ENCODE peak calls at places on chromosomes 16 and 17, in seven cellular contexts. H is astrocyte of the spinal cord, L is ascending aorta, J is breast epithelium, Q is sigmoid colon, Z is AG04450, G is WERI-Rb-1. D is an unnamed sample.

GRCh38 chr16:67389911-67390815 is 3.1 kb downstream of the TPPP3 start:
- DNase-seq in H (no peak), L (peak), J (no peak), Q (peak), Z (no peak), G (no peak), D (no peak)

GRCh38 chr17:63423251-63423950 is 22.7 kb downstream of the CYB561 start:
- DNase-seq in H (no peak), L (no peak), J (no peak), Q (no peak), Z (no peak), G (no peak), D (no peak)

GRCh38 chr17:56786989-56787482 is 46.7 kb downstream of the C17orf67 start:
- DNase-seq in H (peak), L (no peak), J (peak), Q (no peak), Z (peak), G (no peak), D (no peak)

GRCh38 chr17:59830846-59831486 is 61.8 kb downstream of the TUBD1 start:
- DNase-seq in H (peak), L (no peak), J (no peak), Q (no peak), Z (no peak), G (no peak), D (no peak)

GRCh38 chr17:72171703-72172670 is 51.2 kb downstream of the SOX9 start:
- DNase-seq in H (no peak), L (no peak), J (no peak), Q (no peak), Z (no peak), G (no peak), D (no peak)

GRCh38 chr16:894136-894535 is 76.6 kb downstream of the LMF1 start:
- DNase-seq in H (no peak), L (no peak), J (no peak), Q (no peak), Z (no peak), G (no peak), D (no peak)

GRCh38 chr16:13014516-13014915 is 113.1 kb downstream of the SHISA9 start:
- DNase-seq in H (no peak), L (no peak), J (no peak), Q (no peak), Z (no peak), G (no peak), D (no peak)

GRCh38 chr17:57515662-57516211 is 229.4 kb downstream of the CCDC182 start:
- DNase-seq in H (no peak), L (no peak), J (no peak), Q (no peak), Z (no peak), G (no peak), D (no peak)

GRCh38 chr16:6605490-6605889 is 727.2 kb upstream of the RBFOX1 start:
- DNase-seq in H (no peak), L (no peak), J (no peak), Q (no peak), Z (no peak), G (no peak), D (no peak)

GRCh38 chr17:7018331-7018964 is 4.4 kb upstream of the BCL6B start:
- DNase-seq in H (no peak), L (no peak), J (peak), Q (peak), Z (no peak), G (no peak), D (no peak)

GRCh38 chr17:9204623-9205329 is 183.5 kb downstream of the NTN1 start:
- DNase-seq in H (no peak), L (no peak), J (no peak), Q (no peak), Z (no peak), G (no peak), D (no peak)

GRCh38 chr17:7579001-7579838 is at the start of gene CD68:
- DNase-seq in H (peak), L (peak), J (peak), Q (peak), Z (peak), G (no peak), D (peak)

GRCh38 chr16:23410176-23410575 is 42.8 kb downstream of the COG7 start:
- DNase-seq in H (peak), L (no peak), J (peak), Q (no peak), Z (no peak), G (no peak), D (no peak)

GRCh38 chr17:6868579-6868978 is 37.0 kb upstream of the TEKT1 start:
- DNase-seq in H (no peak), L (no peak), J (no peak), Q (no peak), Z (no peak), G (no peak), D (no peak)

GRCh38 chr16:50161950-50162349 is 8.8 kb downstream of the TENT4B start:
- DNase-seq in H (no peak), L (no peak), J (no peak), Q (no peak), Z (no peak), G (no peak), D (no peak)

GRCh38 chr17:5607946-5608345 is 23.6 kb upstream of the NLRP1 start:
- DNase-seq in H (no peak), L (no peak), J (no peak), Q (no peak), Z (no peak), G (no peak), D (no peak)
- TF ChIP-seq CTCF in H (no peak), L (no peak), J (no peak), Q (no peak), Z (no peak), G (no peak), D (no peak)

GRCh38 chr16:85504242-85504641 is 108.9 kb upstream of the GSE1 start:
- DNase-seq in H (no peak), L (no peak), J (no peak), Q (no peak), Z (no peak), G (no peak), D (no peak)
- TF ChIP-seq CTCF in H (no peak), L (no peak), J (no peak), Q (no peak), Z (no peak), G (no peak), D (no peak)

GRCh38 chr16:71893888-71894228 is 1.5 kb upstream of the IST1 start:
- DNase-seq in H (no peak), L (no peak), J (no peak), Q (no peak), Z (no peak), G (no peak), D (no peak)

GRCh38 chr16:71894229-71894920 is 956 bp upstream of the IST1 start:
- DNase-seq in H (peak), L (no peak), J (peak), Q (peak), Z (no peak), G (peak), D (peak)

GRCh38 chr16:71895679-71896385 is 501 bp downstream of the IST1 start:
- DNase-seq in H (peak), L (no peak), J (peak), Q (peak), Z (no peak), G (no peak), D (no peak)

GRCh38 chr16:71896688-71897368 is 1.5 kb downstream of the IST1 start:
- DNase-seq in H (no peak), L (no peak), J (no peak), Q (no peak), Z (no peak), G (no peak), D (no peak)

GRCh38 chr16:71894921-71895678 is at the start of gene IST1:
- DNase-seq in H (peak), L (peak), J (peak), Q (peak), Z (peak), G (peak), D (peak)
- TF ChIP-seq CTCF in H (no peak), L (no peak), J (no peak), Q (no peak), Z (no peak), G (no peak), D (no peak)

DNA sequence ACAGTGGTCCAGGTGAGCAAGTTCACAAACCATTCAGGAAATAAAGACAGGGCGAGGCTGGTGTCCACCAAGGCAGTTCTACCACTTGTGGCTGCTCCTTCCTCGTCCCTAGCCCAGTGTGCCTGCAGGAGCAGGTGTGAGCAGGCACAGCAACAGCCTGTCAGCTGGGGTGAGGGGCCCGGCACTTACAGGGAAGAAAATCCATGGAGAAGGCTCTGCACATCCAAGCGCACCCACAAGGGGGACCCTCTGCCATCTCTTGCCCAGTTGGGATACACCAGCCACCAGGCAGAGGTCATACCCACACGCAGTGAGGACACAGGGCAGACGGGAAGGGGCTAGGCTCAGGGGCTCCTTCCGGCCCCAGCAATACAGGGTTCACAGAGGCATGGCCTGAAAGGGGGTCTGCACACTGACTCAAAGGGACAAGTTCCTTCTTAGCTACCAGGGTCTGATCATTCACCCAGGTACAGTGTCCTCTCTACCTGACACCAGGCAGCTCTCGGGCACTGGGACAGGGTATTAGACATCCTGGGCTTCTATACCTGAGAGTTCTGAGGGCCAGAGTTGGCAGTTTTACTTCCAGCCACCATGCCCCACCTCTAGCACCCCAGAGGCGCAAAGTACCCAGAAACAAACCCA is 27.0 kb downstream of the CDIP1 start:
- DNase-seq in H (peak), L (no peak), J (no peak), Q (no peak), Z (no peak), G (peak), D (peak)
- TF ChIP-seq CTCF in H (peak), L (peak), J (peak), Q (peak), Z (peak), G (peak), D (peak)

GRCh38 chr17:75875940-75876189 is 2.5 kb downstream of the TRIM47 start:
- DNase-seq in H (no peak), L (no peak), J (peak), Q (peak), Z (no peak), G (no peak), D (no peak)

GRCh38 chr17:75876938-75877751 is 1.2 kb downstream of the TRIM47 start:
- DNase-seq in H (peak), L (peak), J (peak), Q (peak), Z (peak), G (peak), D (peak)

GRCh38 chr17:75875182-75875939 is 3.0 kb downstream of the TRIM47 start:
- DNase-seq in H (no peak), L (no peak), J (no peak), Q (peak), Z (no peak), G (no peak), D (no peak)

GRCh38 chr17:75877752-75878173 is 618 bp downstream of the TRIM47 start:
- DNase-seq in H (peak), L (no peak), J (peak), Q (peak), Z (no peak), G (peak), D (peak)

DNA sequence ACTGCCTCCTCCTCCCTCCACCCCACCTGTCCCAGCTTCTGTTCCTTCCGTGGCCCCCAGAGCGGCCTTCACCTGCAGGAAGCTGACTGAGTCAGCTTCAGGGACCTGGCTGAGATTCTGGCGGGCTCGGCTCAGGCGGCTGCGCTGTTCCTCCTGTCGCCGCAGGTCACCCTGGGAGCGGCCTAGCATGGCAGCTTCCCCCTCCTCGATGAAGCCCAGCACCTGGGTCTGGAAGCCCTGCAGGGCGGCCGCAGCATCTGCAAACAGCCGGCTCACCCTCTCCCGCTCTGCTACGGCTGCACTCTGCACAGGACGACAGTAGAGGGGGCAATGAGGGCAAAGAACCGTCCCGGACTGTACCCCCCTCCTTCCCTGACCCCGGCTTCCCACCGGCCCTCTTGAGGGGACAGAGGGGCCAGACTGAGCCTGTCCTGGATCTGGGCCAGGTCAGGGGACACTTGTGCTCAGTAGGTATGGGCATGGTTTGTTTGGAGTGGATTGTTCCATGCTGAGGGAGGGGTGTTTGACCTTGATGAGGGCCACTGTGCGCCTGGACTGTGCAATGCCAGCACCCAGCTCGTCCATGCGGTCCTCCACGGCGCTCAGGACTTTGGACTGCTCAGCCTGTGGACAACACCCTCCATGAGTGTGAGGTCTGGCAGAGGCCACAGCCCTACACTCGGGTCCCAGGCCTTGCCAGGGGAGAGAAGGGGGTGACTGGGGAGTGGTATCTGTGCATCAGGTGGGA is 2.0 kb downstream of the TRIM47 start:
- DNase-seq in H (no peak), L (no peak), J (no peak), Q (peak), Z (no peak), G (peak), D (no peak)
- TF ChIP-seq CTCF in H (peak), L (peak), J (peak), Q (no peak), Z (peak), G (peak), D (peak)

D was measured in BE2C.